ENCODE peak calls at places on chromosomes 7 and 10, in five cellular contexts. One of them, this sample, is unnamed.

GRCh38 chr10:11488126-11488525 is 123.3 kb downstream of the USP6NL start:
- DNase-seq in fibroblast of lung: peak; percentile 27
- DNase-seq in GM23248: no peak
- DNase-seq in K562: no peak
- DNase-seq in IMR-90: no peak
- DNase-seq in this sample: no peak

GRCh38 chr7:47951374-47951773 is 3.1 kb upstream of the PKD1L1 start:
- DNase-seq in IMR-90: no peak
- DNase-seq in GM23248: no peak
- DNase-seq in K562: no peak
- DNase-seq in fibroblast of lung: no peak
- DNase-seq in this sample: no peak

GRCh38 chr10:131267814-131268095 is 43.8 kb downstream of the TCERG1L start:
- DNase-seq in IMR-90: no peak
- DNase-seq in K562: no peak
- DNase-seq in GM23248: no peak
- DNase-seq in fibroblast of lung: no peak
- DNase-seq in this sample: peak; percentile 12

GRCh38 chr7:42096681-42097637 is 140.1 kb downstream of the GLI3 start:
- DNase-seq in fibroblast of lung: peak; percentile 79
- DNase-seq in GM23248: peak; percentile 31
- DNase-seq in K562: no peak
- DNase-seq in IMR-90: peak; percentile 53
- DNase-seq in this sample: no peak

GRCh38 chr10:73997479-73997805 is 474 bp upstream of the VCL start:
- DNase-seq in fibroblast of lung: no peak
- DNase-seq in K562: peak; percentile 88
- DNase-seq in IMR-90: no peak
- DNase-seq in GM23248: no peak
- DNase-seq in this sample: no peak

GRCh38 chr7:129665013-129665401 is 53.5 kb downstream of the NRF1 start:
- DNase-seq in fibroblast of lung: peak; percentile 98
- DNase-seq in GM23248: peak; percentile 95
- DNase-seq in K562: peak; percentile 28
- DNase-seq in IMR-90: peak; percentile 98
- DNase-seq in this sample: peak; percentile 85

GRCh38 chr10:8048281-8049008 is 6.0 kb upstream of the GATA3 start:
- DNase-seq in K562: no peak
- DNase-seq in GM23248: no peak
- DNase-seq in fibroblast of lung: no peak
- DNase-seq in IMR-90: no peak
- DNase-seq in this sample: no peak

GRCh38 chr10:71193516-71193915 is 18.9 kb upstream of the UNC5B start:
- DNase-seq in fibroblast of lung: no peak
- DNase-seq in K562: no peak
- DNase-seq in IMR-90: no peak
- DNase-seq in GM23248: no peak
- DNase-seq in this sample: no peak

GRCh38 chr7:50304158-50304910 is at the start of gene IKZF1:
- DNase-seq in fibroblast of lung: no peak
- DNase-seq in IMR-90: no peak
- DNase-seq in GM23248: peak; percentile 9
- DNase-seq in K562: peak; percentile 79
- DNase-seq in this sample: peak; percentile 46

GRCh38 chr10:49278497-49278902 is 20.5 kb upstream of the C10orf71 start:
- DNase-seq in GM23248: no peak
- DNase-seq in fibroblast of lung: no peak
- DNase-seq in K562: peak; percentile 69
- DNase-seq in IMR-90: no peak
- DNase-seq in this sample: no peak

GRCh38 chr10:78754269-78755074 is 314.3 kb upstream of the ZMIZ1 start:
- DNase-seq in GM23248: peak; percentile 47
- DNase-seq in IMR-90: peak; percentile 90
- DNase-seq in fibroblast of lung: peak; percentile 88
- DNase-seq in K562: no peak
- DNase-seq in this sample: no peak

GRCh38 chr7:96996111-96996936 is 9.0 kb upstream of the DLX6 start:
- DNase-seq in IMR-90: no peak
- DNase-seq in fibroblast of lung: no peak
- DNase-seq in K562: no peak
- DNase-seq in GM23248: no peak
- DNase-seq in this sample: peak; percentile 73

GRCh38 chr10:12597176-12597575 is 247.8 kb downstream of the CAMK1D start:
- DNase-seq in fibroblast of lung: no peak
- DNase-seq in GM23248: no peak
- DNase-seq in K562: no peak
- DNase-seq in IMR-90: no peak
- DNase-seq in this sample: no peak

GRCh38 chr7:84848219-84848973 is 338.5 kb downstream of the SEMA3D start:
- DNase-seq in IMR-90: no peak
- DNase-seq in K562: no peak
- DNase-seq in fibroblast of lung: no peak
- DNase-seq in GM23248: no peak
- DNase-seq in this sample: no peak

GRCh38 chr7:95279417-95279816 is 44.9 kb downstream of the PON1 start:
- DNase-seq in fibroblast of lung: no peak
- DNase-seq in K562: no peak
- DNase-seq in IMR-90: no peak
- DNase-seq in GM23248: no peak
- DNase-seq in this sample: no peak

GRCh38 chr7:43758861-43759683 is 592 bp downstream of the BLVRA start:
- DNase-seq in IMR-90: peak; percentile 31
- DNase-seq in K562: peak; percentile 62
- DNase-seq in GM23248: peak; percentile 70
- DNase-seq in fibroblast of lung: peak; percentile 52
- DNase-seq in this sample: no peak

GRCh38 chr10:20811131-20811530 is 86.0 kb downstream of the NEBL start:
- DNase-seq in GM23248: no peak
- DNase-seq in K562: no peak
- DNase-seq in IMR-90: no peak
- DNase-seq in fibroblast of lung: peak; percentile 19
- DNase-seq in this sample: no peak

GRCh38 chr10:101467286-101467770 is 113.4 kb downstream of the BTRC start:
- DNase-seq in fibroblast of lung: peak; percentile 74
- DNase-seq in IMR-90: peak; percentile 78
- DNase-seq in K562: peak; percentile 71
- DNase-seq in GM23248: peak; percentile 86
- DNase-seq in this sample: peak; percentile 42

GRCh38 chr10:62037890-62038608 is 136.6 kb downstream of the ARID5B start:
- DNase-seq in fibroblast of lung: no peak
- DNase-seq in K562: no peak
- DNase-seq in IMR-90: no peak
- DNase-seq in GM23248: no peak
- DNase-seq in this sample: no peak

GRCh38 chr7:94289071-94289470 is 105.6 kb upstream of the COL1A2 start:
- DNase-seq in GM23248: peak; percentile 94
- DNase-seq in fibroblast of lung: peak; percentile 87
- DNase-seq in K562: peak; percentile 60
- DNase-seq in IMR-90: peak; percentile 91
- DNase-seq in this sample: peak; percentile 84

GRCh38 chr10:5964736-5965135 is 12.6 kb downstream of the IL15RA start:
- DNase-seq in K562: no peak
- DNase-seq in GM23248: no peak
- DNase-seq in IMR-90: no peak
- DNase-seq in fibroblast of lung: no peak
- DNase-seq in this sample: no peak

GRCh38 chr10:11658801-11659368 is 47.4 kb upstream of the USP6NL start:
- DNase-seq in GM23248: no peak
- DNase-seq in IMR-90: no peak
- DNase-seq in K562: no peak
- DNase-seq in fibroblast of lung: no peak
- DNase-seq in this sample: peak; percentile 9

GRCh38 chr10:14736600-14737081 is 38.1 kb downstream of the FAM107B start:
- DNase-seq in fibroblast of lung: peak; percentile 86
- DNase-seq in GM23248: peak; percentile 11
- DNase-seq in K562: no peak
- DNase-seq in IMR-90: peak; percentile 77
- DNase-seq in this sample: no peak

GRCh38 chr10:14736043-14736442 is 38.7 kb downstream of the FAM107B start:
- DNase-seq in fibroblast of lung: no peak
- DNase-seq in GM23248: no peak
- DNase-seq in K562: no peak
- DNase-seq in IMR-90: no peak
- DNase-seq in this sample: no peak

GRCh38 chr10:14738011-14738510 is 36.6 kb downstream of the FAM107B start:
- DNase-seq in IMR-90: no peak
- DNase-seq in K562: no peak
- DNase-seq in fibroblast of lung: no peak
- DNase-seq in GM23248: no peak
- DNase-seq in this sample: no peak

GRCh38 chr10:14727389-14727918 is 47.2 kb downstream of the FAM107B start:
- DNase-seq in GM23248: no peak
- DNase-seq in fibroblast of lung: no peak
- DNase-seq in IMR-90: no peak
- DNase-seq in K562: no peak
- DNase-seq in this sample: no peak

DNA sequence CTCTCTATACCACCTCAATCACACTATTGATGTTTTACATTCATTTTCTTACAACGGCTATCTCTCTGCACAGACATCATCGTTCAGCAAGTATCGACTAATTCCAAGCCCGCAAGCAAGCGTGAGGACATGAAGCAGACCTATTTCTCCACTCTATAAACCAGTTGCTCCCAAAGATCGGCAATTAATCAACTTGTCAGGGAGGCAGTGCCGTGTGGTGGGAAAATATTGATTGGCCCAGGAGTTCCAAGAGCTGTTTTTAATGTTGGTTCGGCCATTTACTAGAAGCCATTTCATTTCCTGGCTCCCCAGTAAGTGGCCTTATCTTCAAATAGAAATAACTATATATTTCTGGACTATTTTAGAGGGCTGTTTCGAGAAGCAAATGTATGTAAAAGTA is 42.6 kb downstream of the FAM107B start:
- DNase-seq in GM23248: no peak
- DNase-seq in fibroblast of lung: no peak
- DNase-seq in K562: no peak
- DNase-seq in IMR-90: no peak
- DNase-seq in this sample: no peak
- H3K9ac ChIP-seq in GM23248: no peak overlapping the region
- H3K9ac ChIP-seq in fibroblast of lung: no peak overlapping the region
- H3K9ac ChIP-seq in K562: no peak overlapping the region
- H3K9ac ChIP-seq in IMR-90: no peak overlapping the region
- H3K9ac ChIP-seq in this sample: no peak overlapping the region

DNA sequence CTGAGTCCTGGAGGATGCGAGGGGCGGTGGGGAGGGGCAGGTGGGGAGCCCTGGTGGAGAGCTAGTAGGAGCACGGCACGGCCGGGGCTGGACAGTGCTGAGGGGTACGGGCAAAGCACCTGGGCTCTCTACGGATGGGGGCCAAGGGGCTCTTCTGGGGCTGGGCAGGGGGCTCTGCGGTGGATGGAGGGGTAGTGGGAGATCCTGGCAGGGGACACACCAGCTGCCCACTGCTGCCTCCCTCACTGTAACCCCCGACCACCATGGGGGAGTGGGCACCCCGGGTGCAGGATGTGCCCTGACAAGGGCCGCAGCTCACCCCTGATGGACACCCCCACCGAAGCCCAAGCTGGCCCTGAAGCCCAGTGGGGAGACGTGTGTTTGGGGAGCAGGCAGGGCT is 203.3 kb downstream of the ELFN1 start:
- DNase-seq in IMR-90: no peak
- DNase-seq in GM23248: no peak
- DNase-seq in fibroblast of lung: no peak
- DNase-seq in K562: no peak
- DNase-seq in this sample: no peak
- H4K20me1 ChIP-seq in IMR-90: no peaks in the 10 kb centered on the region
- H4K20me1 ChIP-seq in GM23248: no peaks in the 10 kb centered on the region
- H4K20me1 ChIP-seq in fibroblast of lung: no peaks in the 10 kb centered on the region
- H4K20me1 ChIP-seq in K562: no peaks in the 10 kb centered on the region
- H4K20me1 ChIP-seq in this sample: no peaks in the 10 kb centered on the region

GRCh38 chr7:115359119-115359518 is 437.2 kb downstream of the MDFIC start:
- DNase-seq in GM23248: no peak
- DNase-seq in IMR-90: no peak
- DNase-seq in fibroblast of lung: no peak
- DNase-seq in K562: no peak
- DNase-seq in this sample: no peak

GRCh38 chr7:115356139-115356746 is 434.3 kb downstream of the MDFIC start:
- DNase-seq in GM23248: peak; percentile 64
- DNase-seq in IMR-90: peak; percentile 44
- DNase-seq in K562: peak; percentile 3
- DNase-seq in fibroblast of lung: peak; percentile 13
- DNase-seq in this sample: no peak

GRCh38 chr7:115363916-115364315 is 442.0 kb downstream of the MDFIC start:
- DNase-seq in K562: no peak
- DNase-seq in GM23248: peak; percentile 50
- DNase-seq in fibroblast of lung: no peak
- DNase-seq in IMR-90: peak; percentile 28
- DNase-seq in this sample: no peak

GRCh38 chr7:115357213-115357999 is 435.5 kb downstream of the MDFIC start:
- DNase-seq in fibroblast of lung: peak; percentile 69
- DNase-seq in IMR-90: peak; percentile 94
- DNase-seq in GM23248: peak; percentile 70
- DNase-seq in K562: no peak
- DNase-seq in this sample: no peak

DNA sequence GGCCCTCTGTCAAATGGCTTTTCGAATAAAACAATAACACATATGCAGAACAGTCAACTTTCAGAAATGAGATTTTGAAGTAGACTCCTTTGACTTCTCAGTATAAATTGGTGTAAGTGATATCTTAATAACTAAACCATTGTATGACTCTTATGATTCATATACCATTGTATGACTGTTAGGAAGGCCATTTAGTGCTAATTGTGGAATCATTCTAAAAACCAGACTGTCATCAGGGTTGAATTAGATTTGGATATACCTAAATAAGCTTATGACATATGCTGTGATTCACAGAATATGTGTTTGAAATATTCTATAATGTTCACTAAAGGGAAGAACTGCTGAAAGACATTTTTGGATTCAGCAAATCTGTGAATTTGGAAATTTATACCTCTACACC is 438.0 kb downstream of the MDFIC start:
- DNase-seq in fibroblast of lung: peak; percentile 26
- DNase-seq in IMR-90: peak; percentile 33
- DNase-seq in GM23248: peak; percentile 36
- DNase-seq in K562: no peak
- DNase-seq in this sample: no peak
- H2AFZ ChIP-seq in fibroblast of lung: no peak overlapping the region
- H2AFZ ChIP-seq in IMR-90: no peak overlapping the region
- H2AFZ ChIP-seq in GM23248: no peak overlapping the region
- H2AFZ ChIP-seq in K562: no peak overlapping the region
- H2AFZ ChIP-seq in this sample: no peak overlapping the region

DNA sequence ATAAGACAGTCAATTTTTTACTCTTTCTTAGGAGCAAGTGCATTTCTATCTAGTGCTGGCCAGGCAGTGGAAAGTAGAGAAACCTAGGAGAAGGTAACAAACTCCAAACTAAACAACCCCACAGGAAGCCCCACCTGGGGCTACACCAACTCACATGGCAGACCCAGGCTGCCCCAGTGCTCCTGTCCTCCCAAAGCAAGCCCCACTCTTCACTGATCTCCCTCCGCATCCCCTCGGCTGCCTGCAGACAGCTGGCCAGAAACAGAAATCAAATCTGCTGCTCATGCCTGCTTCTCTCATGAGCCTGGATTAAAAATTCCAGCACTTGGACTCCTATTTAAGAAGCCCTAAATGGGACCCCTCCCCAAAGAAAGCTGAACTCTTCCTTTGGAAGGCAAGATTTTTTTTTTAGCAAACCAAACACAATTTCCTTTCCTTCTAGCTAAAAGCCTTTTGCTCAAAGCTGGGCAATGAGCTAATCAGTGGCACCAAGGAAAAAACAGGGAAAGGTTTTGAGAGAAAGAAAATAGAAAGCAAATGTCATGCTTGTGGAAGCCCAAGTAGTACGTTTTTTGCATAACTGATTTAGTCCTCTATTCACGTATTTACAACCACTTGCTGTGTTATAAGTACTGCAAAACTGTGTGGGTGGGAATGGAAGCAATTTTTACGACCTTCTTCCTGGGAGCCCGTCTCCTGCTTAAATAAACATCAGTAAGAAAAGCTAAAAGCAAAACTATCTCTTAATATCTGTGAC is 10.7 kb downstream of the PDE1C start:
- DNase-seq in GM23248: peak; percentile 71
- DNase-seq in K562: no peak
- DNase-seq in IMR-90: peak; percentile 71
- DNase-seq in fibroblast of lung: peak; percentile 84
- DNase-seq in this sample: no peak
- H3K9ac ChIP-seq in GM23248: peak overlapping the region; percentile 53
- H3K9ac ChIP-seq in K562: no peak overlapping the region
- H3K9ac ChIP-seq in IMR-90: peak overlapping the region; percentile 44
- H3K9ac ChIP-seq in fibroblast of lung: no peak overlapping the region
- H3K9ac ChIP-seq in this sample: no peak overlapping the region